ENCODE peak calls at places on chromosomes 1 and 21, in four cellular contexts. T, A, M and D are unnamed samples.

GRCh38 chr1:37509181-37509580 is 5.4 kb downstream of the MEAF6 start:
- DNase-seq in T (peak), A (peak), M (no peak), D (peak)

GRCh38 chr1:216005916-216006315 is 417.3 kb downstream of the USH2A start:
- DNase-seq in T (no peak), A (no peak), M (no peak), D (no peak)

GRCh38 chr1:234656981-234657651 is 47.1 kb upstream of the IRF2BP2 start:
- DNase-seq in T (peak), A (peak), M (no peak), D (no peak)

GRCh38 chr1:23625459-23625858 is 66.1 kb upstream of the RPL11 start:
- DNase-seq in T (no peak), A (no peak), M (no peak), D (no peak)

GRCh38 chr1:112026018-112026417 is 36.5 kb upstream of the KCND3 start:
- DNase-seq in T (no peak), A (no peak), M (no peak), D (no peak)

GRCh38 chr1:224539971-224540370 is 76.1 kb upstream of the CNIH3 start:
- DNase-seq in T (no peak), A (no peak), M (no peak), D (no peak)

GRCh38 chr1:218694635-218695034 is 349.5 kb downstream of the TGFB2 start:
- DNase-seq in T (no peak), A (no peak), M (no peak), D (no peak)

GRCh38 chr1:175481126-175482071 is 262.0 kb downstream of the TNR start:
- DNase-seq in T (no peak), A (peak), M (no peak), D (peak)

GRCh38 chr1:8443558-8444194 is 125.8 kb downstream of the SLC45A1 start:
- DNase-seq in T (no peak), A (no peak), M (peak), D (no peak)

GRCh38 chr1:51897699-51898031 is 19.1 kb upstream of the NRDC start:
- DNase-seq in T (no peak), A (peak), M (no peak), D (no peak)

GRCh38 chr1:169595764-169596711 is 9.8 kb upstream of the F5 start:
- DNase-seq in T (peak), A (peak), M (no peak), D (no peak)

GRCh38 chr1:159051436-159051835 is 25.1 kb downstream of the AIM2 start:
- DNase-seq in T (no peak), A (no peak), M (no peak), D (no peak)

GRCh38 chr1:98500324-98500723 is 161.2 kb upstream of the SNX7 start:
- DNase-seq in T (no peak), A (no peak), M (no peak), D (no peak)

GRCh38 chr1:108080448-108080847 is 115.5 kb upstream of the VAV3 start:
- DNase-seq in T (no peak), A (no peak), M (no peak), D (no peak)

GRCh38 chr21:42389449-42389835 is 6.4 kb downstream of the TMPRSS3 start:
- DNase-seq in T (peak), A (no peak), M (no peak), D (no peak)

DNA sequence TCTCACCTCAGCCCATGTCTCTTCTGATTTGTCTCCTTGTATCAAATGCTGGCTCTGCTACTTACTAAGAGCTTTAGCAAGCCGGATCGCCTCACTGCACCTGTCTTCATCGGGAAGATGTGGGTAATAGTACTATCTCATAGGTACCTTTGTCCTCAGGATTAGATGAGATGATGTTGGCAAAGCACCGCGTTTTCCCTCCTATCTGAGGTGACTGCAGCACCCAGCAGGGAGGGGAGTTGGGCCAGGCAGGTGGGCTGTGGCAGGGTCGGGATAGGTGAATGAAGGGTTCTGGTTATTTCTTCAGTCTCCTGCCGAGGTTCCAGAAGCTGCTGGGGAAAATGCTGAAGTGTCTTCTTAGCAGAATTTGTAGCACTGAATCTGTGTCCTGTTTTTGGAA is 5.2 kb downstream of the OPRD1 start:
- DNase-seq in T (no peak), A (no peak), M (no peak), D (no peak)
- TF ChIP-seq RNF2 in T (no peak), A (no peak), M (no peak), D (no peak)

GRCh38 chr21:36185498-36185897 is 28.9 kb downstream of the DOP1B start:
- DNase-seq in T (no peak), A (no peak), M (no peak), D (no peak)

GRCh38 chr21:36190736-36191135 is 34.1 kb downstream of the DOP1B start:
- DNase-seq in T (no peak), A (no peak), M (no peak), D (no peak)

GRCh38 chr21:36186506-36187399 is 30.1 kb downstream of the DOP1B start:
- DNase-seq in T (no peak), A (no peak), M (no peak), D (peak)

GRCh38 chr21:36188937-36189336 is 32.3 kb downstream of the DOP1B start:
- DNase-seq in T (no peak), A (no peak), M (no peak), D (no peak)

GRCh38 chr21:36188081-36188681 is 31.6 kb downstream of the DOP1B start:
- DNase-seq in T (peak), A (peak), M (no peak), D (no peak)
- TF ChIP-seq RNF2 in T (no peak), A (no peak), M (no peak), D (no peak)

DNA sequence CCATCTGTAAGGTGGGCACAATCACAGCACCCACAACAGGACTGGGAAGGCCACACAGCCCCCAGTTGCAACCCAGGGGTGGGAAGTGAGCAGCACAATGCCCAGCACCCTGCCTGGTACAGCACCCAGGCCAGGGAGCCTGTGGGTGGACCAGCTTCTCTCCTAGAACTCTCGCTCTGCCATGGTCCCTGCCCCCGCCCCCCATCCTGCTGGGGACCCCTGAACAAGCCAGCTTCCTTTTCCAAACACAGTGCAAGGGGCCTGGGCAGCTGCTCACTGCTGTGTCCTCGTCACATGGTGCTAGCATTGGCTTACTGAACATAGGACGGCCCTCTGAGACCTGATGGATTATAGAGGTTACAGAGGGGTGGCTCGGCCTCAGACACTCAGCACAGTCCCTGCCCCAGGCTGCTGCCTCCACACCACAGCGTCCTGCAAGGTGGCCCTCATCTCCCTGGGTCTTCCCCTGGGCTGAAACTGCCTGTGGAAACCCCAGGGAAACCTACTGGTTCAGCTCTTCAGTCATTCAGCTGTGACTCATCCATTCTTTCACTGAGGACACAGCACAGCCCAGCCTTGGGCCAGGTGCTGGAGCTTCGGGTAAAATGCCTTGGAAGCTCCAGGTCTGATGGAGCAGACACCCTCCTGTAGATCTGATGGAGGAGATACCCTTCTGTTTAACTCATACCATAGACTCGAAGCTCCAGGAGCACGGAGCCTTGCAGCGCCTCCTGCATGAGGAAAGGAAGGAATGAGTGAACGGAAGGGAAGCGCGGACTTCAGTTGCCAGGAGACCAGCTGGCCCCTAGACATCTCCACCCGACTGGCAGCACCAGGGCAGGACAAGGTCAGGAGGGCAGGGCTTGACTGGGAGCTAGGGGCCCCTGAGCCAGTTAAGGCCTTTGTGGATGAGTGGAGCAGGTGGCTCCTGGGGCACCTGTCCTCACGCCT is 8.1 kb upstream of the PRDM16 start:
- DNase-seq in T (no peak), A (no peak), M (no peak), D (no peak)
- TF ChIP-seq RNF2 in T (no peak), A (no peak), M (no peak), D (no peak)

GRCh38 chr1:235708390-235708962 is 58.9 kb upstream of the GNG4 start:
- DNase-seq in T (peak), A (peak), M (no peak), D (no peak)
- TF ChIP-seq RNF2 in T (no peak), A (no peak), M (no peak), D (no peak)

DNA sequence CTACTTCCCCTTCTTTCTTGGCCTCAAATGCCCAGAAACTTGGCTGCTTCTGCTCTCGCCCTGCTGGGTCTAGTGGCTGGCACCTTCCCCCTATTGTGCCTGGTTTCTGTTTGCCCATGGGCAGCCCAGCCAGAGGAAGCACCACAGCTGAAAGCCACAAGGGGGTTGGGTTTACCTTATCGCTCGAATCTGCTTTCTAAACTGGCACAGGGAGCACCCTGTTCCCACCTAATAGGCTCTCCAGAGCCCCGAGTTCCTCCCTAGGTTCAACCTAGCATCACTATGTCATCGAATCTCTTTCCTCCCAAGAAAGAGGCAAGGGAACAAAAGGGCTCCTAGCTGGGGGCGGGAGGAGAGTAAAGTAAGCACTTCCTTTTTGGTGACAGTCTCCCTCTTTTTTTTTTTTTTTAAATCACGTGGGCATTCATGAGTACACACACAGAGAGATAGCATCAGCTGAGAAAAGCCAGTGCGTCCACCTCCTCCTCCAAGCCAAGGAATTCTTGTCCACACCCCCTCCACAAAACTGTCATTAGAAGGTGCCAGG is 72.8 kb downstream of the PLEKHA6 start:
- DNase-seq in T (no peak), A (peak), M (no peak), D (no peak)
- TF ChIP-seq RNF2 in T (no peak), A (no peak), M (no peak), D (no peak)

GRCh38 chr1:199221371-199222150 is 582.7 kb downstream of the PTPRC start:
- DNase-seq in T (no peak), A (no peak), M (no peak), D (no peak)
- TF ChIP-seq RNF2 in T (no peak), A (no peak), M (no peak), D (no peak)

GRCh38 chr1:238485062-238485905 is 594.6 kb upstream of the ZP4 start:
- DNase-seq in T (no peak), A (peak), M (no peak), D (no peak)
- TF ChIP-seq RNF2 in T (no peak), A (no peak), M (no peak), D (no peak)